ENCODE peak calls at places on chromosomes 7 and 10, in six cellular contexts. H is activated CD4-positive, alpha-beta T cell treated with anti-CD3 and anti-CD28 coated beads, Interleukin-2, amount 50 U/mL, for 48 hours; C is kidney tubule cell; Q is HEK293T; T is non-pigmented ciliary epithelial cell; W is NCI-H69. J is an unnamed sample.

GRCh38 chr7:136870799-136871487 is 2.5 kb downstream of the CHRM2 start:
- DNase-seq in H (no peak), C (no peak), Q (no peak), T (no peak), W (peak), J (no peak)

GRCh38 chr10:63068246-63068645 is 64.9 kb upstream of the NRBF2 start:
- DNase-seq in H (peak), C (no peak), Q (no peak), T (no peak), W (no peak), J (no peak)

GRCh38 chr7:18860226-18860625 is 257.2 kb downstream of the TWIST1 start:
- DNase-seq in H (no peak), C (no peak), Q (no peak), T (no peak), W (no peak), J (no peak)

GRCh38 chr7:46908770-46909169 is 673.1 kb downstream of the TNS3 start:
- DNase-seq in H (no peak), C (peak), Q (no peak), T (peak), W (no peak), J (no peak)

GRCh38 chr7:55120501-55121198 is 101.8 kb downstream of the EGFR start:
- DNase-seq in H (no peak), C (peak), Q (no peak), T (no peak), W (no peak), J (no peak)

GRCh38 chr10:95266674-95267095 is 24.1 kb downstream of the PDLIM1 start:
- DNase-seq in H (no peak), C (peak), Q (peak), T (peak), W (peak), J (peak)

GRCh38 chr7:22002731-22003130 is 57.0 kb upstream of the CDCA7L start:
- DNase-seq in H (no peak), C (peak), Q (no peak), T (no peak), W (peak), J (no peak)

GRCh38 chr10:3102721-3103410 is 35.5 kb downstream of the PFKP start:
- DNase-seq in H (no peak), C (peak), Q (no peak), T (no peak), W (no peak), J (no peak)

GRCh38 chr7:142445019-142445686 is 187.3 kb upstream of the PRSS58 start:
- DNase-seq in H (peak), C (no peak), Q (peak), T (no peak), W (peak), J (no peak)

GRCh38 chr7:78638364-78638763 is 815.1 kb downstream of the MAGI2 start:
- DNase-seq in H (no peak), C (no peak), Q (no peak), T (no peak), W (no peak), J (no peak)

GRCh38 chr7:17976952-17977351 is 36.7 kb upstream of the SNX13 start:
- DNase-seq in H (no peak), C (no peak), Q (no peak), T (no peak), W (no peak), J (no peak)

GRCh38 chr7:107971613-107972012 is 31.3 kb downstream of the LAMB1 start:
- DNase-seq in H (no peak), C (no peak), Q (no peak), T (no peak), W (no peak), J (no peak)

GRCh38 chr10:132840698-132841097 is 54.8 kb upstream of the NKX6-2 start:
- DNase-seq in H (no peak), C (no peak), Q (no peak), T (no peak), W (no peak), J (no peak)

GRCh38 chr7:80724249-80724871 is 85.9 kb downstream of the CD36 start:
- DNase-seq in H (no peak), C (no peak), Q (no peak), T (peak), W (peak), J (no peak)

GRCh38 chr10:48210391-48210790 is 64.1 kb downstream of the FRMPD2 start:
- DNase-seq in H (no peak), C (no peak), Q (no peak), T (no peak), W (no peak), J (no peak)